ENCODE peak calls at places on chromosomes 2 and 18, in seven cellular contexts. Z, Y, I, V, K, O and S are unnamed samples.

GRCh38 chr2:1790473-1790872 is 46.2 kb upstream of the PXDN start:
- DNase-seq in O (no peak), Y (no peak), I (no peak), K (no peak), Z (no peak), V (no peak), S (no peak)

GRCh38 chr2:165558832-165559231 is 89.3 kb downstream of the CSRNP3 start:
- DNase-seq in Y (no peak), Z (no peak), V (no peak), K (no peak), I (no peak), O (no peak), S (no peak)

GRCh38 chr2:64658269-64658668 is 4.6 kb upstream of the SERTAD2 start:
- DNase-seq in O (no peak), Y (no peak), Z (no peak), V (no peak), K (peak), I (no peak), S (no peak)

GRCh38 chr2:210681481-210681880 is 125.1 kb downstream of the CPS1 start:
- DNase-seq in K (no peak), O (no peak), Z (peak), Y (no peak), V (no peak), I (peak), S (no peak)

GRCh38 chr2:207227062-207227748 is 61.5 kb upstream of the KLF7 start:
- DNase-seq in Z (no peak), V (peak), Y (peak), K (no peak), O (no peak), I (no peak), S (no peak)

GRCh38 chr2:85786444-85786843 is 32.7 kb downstream of the ATOH8 start:
- DNase-seq in Z (no peak), V (no peak), Y (no peak), I (no peak), K (no peak), O (no peak), S (no peak)

GRCh38 chr2:8389373-8390108 is 292.3 kb upstream of the ID2 start:
- DNase-seq in Z (no peak), Y (no peak), I (no peak), O (peak), V (no peak), K (no peak), S (no peak)

GRCh38 chr2:191245869-191246531 is 796 bp downstream of the MYO1B start:
- DNase-seq in Y (no peak), Z (peak), O (peak), V (peak), I (peak), K (peak), S (no peak)

GRCh38 chr2:124112255-124112654 is 87.2 kb downstream of the CNTNAP5 start:
- DNase-seq in K (no peak), Z (no peak), I (no peak), Y (no peak), V (no peak), O (no peak), S (no peak)

GRCh38 chr2:111665011-111665410 is 219.0 kb downstream of the ANAPC1 start:
- DNase-seq in I (no peak), V (no peak), Z (no peak), K (no peak), Y (no peak), O (no peak), S (no peak)

GRCh38 chr18:66603941-66604627 is at the start of gene CDH19:
- DNase-seq in Z (no peak), I (no peak), Y (peak), V (no peak), K (no peak), O (no peak), S (no peak)

GRCh38 chr2:195559431-195559914 is 97.6 kb upstream of the SLC39A10 start:
- DNase-seq in Z (no peak), V (no peak), Y (no peak), O (peak), K (peak), I (no peak), S (peak)

GRCh38 chr18:274313-274712 is 6.5 kb upstream of the THOC1 start:
- DNase-seq in I (peak), K (no peak), V (no peak), Y (no peak), Z (no peak), O (no peak), S (no peak)

GRCh38 chr18:32730620-32731021 is 42.2 kb downstream of the KLHL14 start:
- DNase-seq in Y (no peak), O (no peak), Z (peak), K (no peak), V (no peak), I (no peak), S (no peak)

GRCh38 chr2:10412380-10412779 is 35.7 kb downstream of the ODC1 start:
- DNase-seq in O (no peak), K (no peak), Z (peak), Y (no peak), I (no peak), V (no peak), S (no peak)

GRCh38 chr18:75247041-75247551 is 36.5 kb downstream of the TSHZ1 start:
- DNase-seq in I (no peak), V (no peak), Z (peak), Y (no peak), K (no peak), O (peak), S (no peak)

GRCh38 chr2:168915433-168916328 is 14.6 kb downstream of the G6PC2 start:
- DNase-seq in I (no peak), K (no peak), V (no peak), Y (peak), Z (no peak), O (no peak), S (no peak)

GRCh38 chr2:191574232-191574631 is 103.7 kb upstream of the NABP1 start:
- DNase-seq in I (no peak), Y (no peak), Z (no peak), K (no peak), V (no peak), O (no peak), S (no peak)

GRCh38 chr18:60599267-60599666 is 226.7 kb upstream of the MC4R start:
- DNase-seq in I (no peak), Z (no peak), V (no peak), O (no peak), Y (no peak), K (no peak), S (no peak)

GRCh38 chr2:159083601-159084000 is 115.2 kb downstream of the TANC1 start:
- DNase-seq in K (no peak), Y (no peak), O (no peak), I (no peak), Z (no peak), V (no peak), S (no peak)